ENCODE peak calls at places on chromosomes 5 and 9, in nine cellular contexts. One of them, this sample, is unnamed.

GRCh38 chr9:134364391-134365114 is 38.3 kb downstream of the RXRA start:
- DNase-seq in astrocyte: no peak
- DNase-seq in tibial artery: no peak
- DNase-seq in lower lobe of right lung: no peak
- DNase-seq in SK-N-MC: no peak
- DNase-seq in GM23248: no peak
- DNase-seq in adrenal gland: no peak
- DNase-seq in brain microvascular endothelial cell: no peak
- DNase-seq in body of pancreas: no peak
- DNase-seq in this sample: no peak

GRCh38 chr5:354581-355378 is 33.3 kb downstream of the AHRR start:
- DNase-seq in astrocyte: no peak
- DNase-seq in tibial artery: peak; percentile 48
- DNase-seq in lower lobe of right lung: no peak
- DNase-seq in SK-N-MC: no peak
- DNase-seq in GM23248: no peak
- DNase-seq in adrenal gland: peak; percentile 39
- DNase-seq in brain microvascular endothelial cell: no peak
- DNase-seq in body of pancreas: no peak
- DNase-seq in this sample: no peak

GRCh38 chr5:58182287-58182841 is 277.5 kb downstream of the PLK2 start:
- DNase-seq in astrocyte: no peak
- DNase-seq in tibial artery: no peak
- DNase-seq in lower lobe of right lung: no peak
- DNase-seq in SK-N-MC: no peak
- DNase-seq in GM23248: no peak
- DNase-seq in adrenal gland: no peak
- DNase-seq in brain microvascular endothelial cell: no peak
- DNase-seq in body of pancreas: no peak
- DNase-seq in this sample: no peak

GRCh38 chr5:68110264-68110663 is 105.3 kb upstream of the PIK3R1 start:
- DNase-seq in astrocyte: no peak
- DNase-seq in tibial artery: no peak
- DNase-seq in lower lobe of right lung: no peak
- DNase-seq in SK-N-MC: no peak
- DNase-seq in GM23248: no peak
- DNase-seq in adrenal gland: no peak
- DNase-seq in brain microvascular endothelial cell: no peak
- DNase-seq in body of pancreas: no peak
- DNase-seq in this sample: no peak

GRCh38 chr5:54302267-54302687 is 8.1 kb downstream of the ARL15 start:
- DNase-seq in astrocyte: peak; percentile 68
- DNase-seq in tibial artery: no peak
- DNase-seq in lower lobe of right lung: no peak
- DNase-seq in SK-N-MC: no peak
- DNase-seq in GM23248: peak; percentile 27
- DNase-seq in adrenal gland: peak; percentile 69
- DNase-seq in brain microvascular endothelial cell: peak; percentile 24
- DNase-seq in body of pancreas: peak; percentile 14
- DNase-seq in this sample: no peak

GRCh38 chr5:105263522-105263921 is 1700.9 kb upstream of the NUDT12 start:
- DNase-seq in astrocyte: no peak
- DNase-seq in tibial artery: no peak
- DNase-seq in lower lobe of right lung: no peak
- DNase-seq in SK-N-MC: no peak
- DNase-seq in GM23248: no peak
- DNase-seq in adrenal gland: no peak
- DNase-seq in brain microvascular endothelial cell: no peak
- DNase-seq in body of pancreas: no peak
- DNase-seq in this sample: no peak

GRCh38 chr5:131382407-131383395 is 118.8 kb downstream of the CDC42SE2 start:
- DNase-seq in astrocyte: no peak
- DNase-seq in tibial artery: no peak
- DNase-seq in lower lobe of right lung: no peak
- DNase-seq in SK-N-MC: no peak
- DNase-seq in GM23248: peak; percentile 51
- DNase-seq in adrenal gland: no peak
- DNase-seq in brain microvascular endothelial cell: peak; percentile 52
- DNase-seq in body of pancreas: peak; percentile 41
- DNase-seq in this sample: no peak

GRCh38 chr9:91500509-91501011 is 76.9 kb upstream of the NFIL3 start:
- DNase-seq in astrocyte: peak; percentile 96
- DNase-seq in tibial artery: no peak
- DNase-seq in lower lobe of right lung: no peak
- DNase-seq in SK-N-MC: no peak
- DNase-seq in GM23248: peak; percentile 95
- DNase-seq in adrenal gland: no peak
- DNase-seq in brain microvascular endothelial cell: peak; percentile 96
- DNase-seq in body of pancreas: no peak
- DNase-seq in this sample: no peak

GRCh38 chr9:133044125-133044524 is 13.3 kb downstream of the GTF3C5 start:
- DNase-seq in astrocyte: no peak
- DNase-seq in tibial artery: no peak
- DNase-seq in lower lobe of right lung: no peak
- DNase-seq in SK-N-MC: no peak
- DNase-seq in GM23248: no peak
- DNase-seq in adrenal gland: no peak
- DNase-seq in brain microvascular endothelial cell: no peak
- DNase-seq in body of pancreas: no peak
- DNase-seq in this sample: no peak

GRCh38 chr9:133043449-133044035 is 12.7 kb downstream of the GTF3C5 start:
- DNase-seq in astrocyte: no peak
- DNase-seq in tibial artery: no peak
- DNase-seq in lower lobe of right lung: no peak
- DNase-seq in SK-N-MC: no peak
- DNase-seq in GM23248: no peak
- DNase-seq in adrenal gland: no peak
- DNase-seq in brain microvascular endothelial cell: no peak
- DNase-seq in body of pancreas: no peak
- DNase-seq in this sample: no peak

GRCh38 chr9:133041958-133042357 is 11.2 kb downstream of the GTF3C5 start:
- DNase-seq in astrocyte: no peak
- DNase-seq in tibial artery: no peak
- DNase-seq in lower lobe of right lung: no peak
- DNase-seq in SK-N-MC: no peak
- DNase-seq in GM23248: no peak
- DNase-seq in adrenal gland: no peak
- DNase-seq in brain microvascular endothelial cell: no peak
- DNase-seq in body of pancreas: no peak
- DNase-seq in this sample: no peak

GRCh38 chr9:133044661-133045060 is 13.9 kb downstream of the GTF3C5 start:
- DNase-seq in astrocyte: no peak
- DNase-seq in tibial artery: no peak
- DNase-seq in lower lobe of right lung: no peak
- DNase-seq in SK-N-MC: no peak
- DNase-seq in GM23248: no peak
- DNase-seq in adrenal gland: no peak
- DNase-seq in brain microvascular endothelial cell: no peak
- DNase-seq in body of pancreas: no peak
- DNase-seq in this sample: no peak

DNA sequence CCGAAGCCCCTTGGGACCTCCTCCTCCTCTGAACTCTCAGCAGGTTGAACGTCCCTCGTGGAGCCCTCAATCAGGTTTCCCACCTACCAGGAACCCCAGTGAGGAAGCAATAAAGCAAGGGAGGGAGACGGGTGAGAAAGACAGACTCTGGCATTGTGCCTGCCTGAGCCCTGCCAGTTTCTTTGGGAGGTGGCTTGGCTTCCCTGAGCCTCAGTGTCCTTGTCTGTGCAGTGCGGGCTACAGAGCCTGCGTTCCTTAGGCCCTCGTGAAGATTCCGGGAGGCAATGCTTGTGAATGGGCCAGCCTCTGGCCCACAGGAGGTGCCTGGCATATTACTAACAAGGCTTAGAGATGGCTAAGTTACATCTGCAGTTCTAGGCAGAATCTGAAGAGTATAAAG is 11.9 kb downstream of the GTF3C5 start:
- DNase-seq in astrocyte: no peak
- DNase-seq in tibial artery: no peak
- DNase-seq in lower lobe of right lung: no peak
- DNase-seq in SK-N-MC: no peak
- DNase-seq in GM23248: no peak
- DNase-seq in adrenal gland: peak; percentile 74
- DNase-seq in brain microvascular endothelial cell: no peak
- DNase-seq in body of pancreas: no peak
- DNase-seq in this sample: no peak
- H3K36me3 ChIP-seq in astrocyte: peaks cover 11% of the 10 kb centered on the region
- H3K36me3 ChIP-seq in tibial artery: peaks cover 62% of the 10 kb centered on the region
- H3K36me3 ChIP-seq in lower lobe of right lung: peaks cover 61% of the 10 kb centered on the region
- H3K36me3 ChIP-seq in SK-N-MC: peaks cover 51% of the 10 kb centered on the region
- H3K36me3 ChIP-seq in GM23248: peaks cover 9% of the 10 kb centered on the region
- H3K36me3 ChIP-seq in adrenal gland: peaks cover 59% of the 10 kb centered on the region
- H3K36me3 ChIP-seq in brain microvascular endothelial cell: peaks cover 34% of the 10 kb centered on the region
- H3K36me3 ChIP-seq in body of pancreas: no peaks in the 10 kb centered on the region
- H3K36me3 ChIP-seq in this sample: peaks cover 54% of the 10 kb centered on the region

GRCh38 chr9:115399026-115399425 is 281.1 kb upstream of the TNC start:
- DNase-seq in astrocyte: no peak
- DNase-seq in tibial artery: no peak
- DNase-seq in lower lobe of right lung: no peak
- DNase-seq in SK-N-MC: no peak
- DNase-seq in GM23248: no peak
- DNase-seq in adrenal gland: no peak
- DNase-seq in brain microvascular endothelial cell: peak; percentile 18
- DNase-seq in body of pancreas: no peak
- DNase-seq in this sample: no peak

GRCh38 chr9:115400801-115401200 is 282.8 kb upstream of the TNC start:
- DNase-seq in astrocyte: peak; percentile 90
- DNase-seq in tibial artery: no peak
- DNase-seq in lower lobe of right lung: no peak
- DNase-seq in SK-N-MC: no peak
- DNase-seq in GM23248: peak; percentile 60
- DNase-seq in adrenal gland: no peak
- DNase-seq in brain microvascular endothelial cell: peak; percentile 25
- DNase-seq in body of pancreas: no peak
- DNase-seq in this sample: no peak

GRCh38 chr9:115403753-115404152 is 285.8 kb upstream of the TNC start:
- DNase-seq in astrocyte: no peak
- DNase-seq in tibial artery: no peak
- DNase-seq in lower lobe of right lung: no peak
- DNase-seq in SK-N-MC: no peak
- DNase-seq in GM23248: no peak
- DNase-seq in adrenal gland: no peak
- DNase-seq in brain microvascular endothelial cell: no peak
- DNase-seq in body of pancreas: no peak
- DNase-seq in this sample: no peak

GRCh38 chr9:115404311-115404710 is 286.4 kb upstream of the TNC start:
- DNase-seq in astrocyte: no peak
- DNase-seq in tibial artery: no peak
- DNase-seq in lower lobe of right lung: no peak
- DNase-seq in SK-N-MC: no peak
- DNase-seq in GM23248: no peak
- DNase-seq in adrenal gland: no peak
- DNase-seq in brain microvascular endothelial cell: no peak
- DNase-seq in body of pancreas: no peak
- DNase-seq in this sample: no peak
- H3K27ac ChIP-seq in astrocyte: no peak overlapping the region
- H3K27ac ChIP-seq in tibial artery: no peak overlapping the region
- H3K27ac ChIP-seq in lower lobe of right lung: no peak overlapping the region
- H3K27ac ChIP-seq in SK-N-MC: no peak overlapping the region
- H3K27ac ChIP-seq in GM23248: no peak overlapping the region
- H3K27ac ChIP-seq in adrenal gland: no peak overlapping the region
- H3K27ac ChIP-seq in brain microvascular endothelial cell: no peak overlapping the region
- H3K27ac ChIP-seq in body of pancreas: no peak overlapping the region
- H3K27ac ChIP-seq in this sample: no peak overlapping the region

GRCh38 chr5:172926008-172926523 is 33.2 kb upstream of the RPL26L1 start:
- DNase-seq in astrocyte: no peak
- DNase-seq in tibial artery: no peak
- DNase-seq in lower lobe of right lung: no peak
- DNase-seq in SK-N-MC: no peak
- DNase-seq in GM23248: no peak
- DNase-seq in adrenal gland: no peak
- DNase-seq in brain microvascular endothelial cell: no peak
- DNase-seq in body of pancreas: no peak
- DNase-seq in this sample: no peak

GRCh38 chr5:172920995-172921394 is 38.2 kb upstream of the RPL26L1 start:
- DNase-seq in astrocyte: no peak
- DNase-seq in tibial artery: no peak
- DNase-seq in lower lobe of right lung: no peak
- DNase-seq in SK-N-MC: no peak
- DNase-seq in GM23248: no peak
- DNase-seq in adrenal gland: no peak
- DNase-seq in brain microvascular endothelial cell: no peak
- DNase-seq in body of pancreas: no peak
- DNase-seq in this sample: no peak

GRCh38 chr5:172925336-172925948 is 33.8 kb upstream of the RPL26L1 start:
- DNase-seq in astrocyte: no peak
- DNase-seq in tibial artery: no peak
- DNase-seq in lower lobe of right lung: peak; percentile 76
- DNase-seq in SK-N-MC: no peak
- DNase-seq in GM23248: no peak
- DNase-seq in adrenal gland: no peak
- DNase-seq in brain microvascular endothelial cell: no peak
- DNase-seq in body of pancreas: no peak
- DNase-seq in this sample: no peak

GRCh38 chr5:172921906-172922305 is 37.3 kb upstream of the RPL26L1 start:
- DNase-seq in astrocyte: no peak
- DNase-seq in tibial artery: no peak
- DNase-seq in lower lobe of right lung: no peak
- DNase-seq in SK-N-MC: no peak
- DNase-seq in GM23248: no peak
- DNase-seq in adrenal gland: no peak
- DNase-seq in brain microvascular endothelial cell: no peak
- DNase-seq in body of pancreas: no peak
- DNase-seq in this sample: no peak

DNA sequence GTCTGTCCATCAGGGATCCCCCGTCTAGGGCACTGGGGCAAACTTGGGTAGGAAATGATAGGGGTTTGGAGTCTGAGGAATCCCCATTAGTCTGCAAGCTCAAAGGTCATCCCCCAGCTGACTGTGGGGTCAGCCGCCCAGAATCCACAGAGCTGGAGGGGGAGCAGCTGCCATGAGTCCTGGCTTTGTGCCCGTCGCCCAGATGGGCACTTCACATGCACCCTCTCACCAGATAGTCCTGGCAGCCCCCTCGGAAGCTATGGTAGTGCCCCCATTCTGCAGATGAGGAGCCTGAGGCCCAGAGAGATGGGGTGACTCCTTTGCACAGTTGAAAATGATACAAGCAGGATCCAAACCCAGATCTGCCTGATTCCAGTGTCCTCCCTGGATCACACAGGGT is 35.7 kb upstream of the RPL26L1 start:
- DNase-seq in astrocyte: no peak
- DNase-seq in tibial artery: no peak
- DNase-seq in lower lobe of right lung: no peak
- DNase-seq in SK-N-MC: no peak
- DNase-seq in GM23248: no peak
- DNase-seq in adrenal gland: no peak
- DNase-seq in brain microvascular endothelial cell: no peak
- DNase-seq in body of pancreas: no peak
- DNase-seq in this sample: no peak
- H3K36me3 ChIP-seq in astrocyte: peaks cover 8% of the 10 kb centered on the region
- H3K36me3 ChIP-seq in tibial artery: peaks cover 95% of the 10 kb centered on the region
- H3K36me3 ChIP-seq in lower lobe of right lung: peaks cover 84% of the 10 kb centered on the region
- H3K36me3 ChIP-seq in SK-N-MC: no peaks in the 10 kb centered on the region
- H3K36me3 ChIP-seq in GM23248: peaks cover 12% of the 10 kb centered on the region
- H3K36me3 ChIP-seq in adrenal gland: peaks cover 22% of the 10 kb centered on the region
- H3K36me3 ChIP-seq in brain microvascular endothelial cell: peaks cover 41% of the 10 kb centered on the region
- H3K36me3 ChIP-seq in body of pancreas: no peaks in the 10 kb centered on the region
- H3K36me3 ChIP-seq in this sample: peaks cover 27% of the 10 kb centered on the region

GRCh38 chr9:124980434-124980833 is 39.6 kb upstream of the GOLGA1 start:
- DNase-seq in astrocyte: no peak
- DNase-seq in tibial artery: no peak
- DNase-seq in lower lobe of right lung: no peak
- DNase-seq in SK-N-MC: no peak
- DNase-seq in GM23248: no peak
- DNase-seq in adrenal gland: no peak
- DNase-seq in brain microvascular endothelial cell: no peak
- DNase-seq in body of pancreas: no peak
- DNase-seq in this sample: no peak

GRCh38 chr9:124973807-124974206 is 32.9 kb upstream of the GOLGA1 start:
- DNase-seq in astrocyte: no peak
- DNase-seq in tibial artery: no peak
- DNase-seq in lower lobe of right lung: no peak
- DNase-seq in SK-N-MC: no peak
- DNase-seq in GM23248: no peak
- DNase-seq in adrenal gland: no peak
- DNase-seq in brain microvascular endothelial cell: no peak
- DNase-seq in body of pancreas: no peak
- DNase-seq in this sample: no peak

GRCh38 chr9:124969401-124969800 is 28.5 kb upstream of the GOLGA1 start:
- DNase-seq in astrocyte: no peak
- DNase-seq in tibial artery: no peak
- DNase-seq in lower lobe of right lung: no peak
- DNase-seq in SK-N-MC: no peak
- DNase-seq in GM23248: no peak
- DNase-seq in adrenal gland: no peak
- DNase-seq in brain microvascular endothelial cell: no peak
- DNase-seq in body of pancreas: no peak
- DNase-seq in this sample: no peak

GRCh38 chr9:124972241-124972770 is 31.4 kb upstream of the GOLGA1 start:
- DNase-seq in astrocyte: no peak
- DNase-seq in tibial artery: no peak
- DNase-seq in lower lobe of right lung: no peak
- DNase-seq in SK-N-MC: no peak
- DNase-seq in GM23248: no peak
- DNase-seq in adrenal gland: no peak
- DNase-seq in brain microvascular endothelial cell: no peak
- DNase-seq in body of pancreas: no peak
- DNase-seq in this sample: no peak

DNA sequence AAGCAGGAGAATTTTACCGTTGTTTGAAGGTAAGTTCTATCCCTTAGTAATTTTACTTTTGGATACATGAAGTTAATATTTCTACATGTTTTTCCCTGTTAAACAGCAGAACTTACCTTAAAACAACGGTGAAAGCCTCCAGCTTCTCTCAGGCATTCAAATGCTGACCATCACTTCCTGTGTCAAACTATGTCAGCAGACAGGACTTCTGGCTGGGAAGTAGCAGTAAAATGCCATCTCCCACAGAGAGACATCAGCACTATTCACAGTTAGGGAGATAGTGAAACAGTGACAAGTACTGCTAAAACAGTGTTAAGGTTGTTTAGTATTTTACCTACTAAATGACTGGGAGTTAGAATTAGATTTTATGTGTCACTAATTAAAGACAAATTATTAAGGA is 34.2 kb upstream of the GOLGA1 start:
- DNase-seq in astrocyte: peak; percentile 23
- DNase-seq in tibial artery: no peak
- DNase-seq in lower lobe of right lung: no peak
- DNase-seq in SK-N-MC: no peak
- DNase-seq in GM23248: no peak
- DNase-seq in adrenal gland: no peak
- DNase-seq in brain microvascular endothelial cell: peak; percentile 33
- DNase-seq in body of pancreas: no peak
- DNase-seq in this sample: no peak
- H3K27ac ChIP-seq in astrocyte: no peak overlapping the region
- H3K27ac ChIP-seq in tibial artery: no peak overlapping the region
- H3K27ac ChIP-seq in lower lobe of right lung: no peak overlapping the region
- H3K27ac ChIP-seq in SK-N-MC: no peak overlapping the region
- H3K27ac ChIP-seq in GM23248: no peak overlapping the region
- H3K27ac ChIP-seq in adrenal gland: no peak overlapping the region
- H3K27ac ChIP-seq in brain microvascular endothelial cell: no peak overlapping the region
- H3K27ac ChIP-seq in body of pancreas: no peak overlapping the region
- H3K27ac ChIP-seq in this sample: no peak overlapping the region